ENCODE peak calls at places on chromosomes 1 and 21, in four cellular contexts. One of them, this sample, is unnamed.

GRCh38 chr1:68346192-68346808 is 103.5 kb downstream of the RPE65 start:
- DNase-seq in amygdala: no peak
- DNase-seq in T-helper 2 cell: no peak
- DNase-seq in stimulated activated effector memory CD8-positive, alpha-beta T cell treated with anti-CD3 and anti-CD28 coated beads, Interleukin-12 subunit alpha, Interleukin-12 subunit beta, amount 100 ng/mL, for 72 hours: no peak
- DNase-seq in this sample: no peak

GRCh38 chr1:42981871-42982270 is 23.2 kb upstream of the SLC2A1 start:
- DNase-seq in amygdala: no peak
- DNase-seq in T-helper 2 cell: no peak
- DNase-seq in stimulated activated effector memory CD8-positive, alpha-beta T cell treated with anti-CD3 and anti-CD28 coated beads, Interleukin-12 subunit alpha, Interleukin-12 subunit beta, amount 100 ng/mL, for 72 hours: no peak
- DNase-seq in this sample: no peak

GRCh38 chr1:95503371-95504145 is 269.5 kb downstream of the RWDD3 start:
- DNase-seq in amygdala: no peak
- DNase-seq in T-helper 2 cell: no peak
- DNase-seq in stimulated activated effector memory CD8-positive, alpha-beta T cell treated with anti-CD3 and anti-CD28 coated beads, Interleukin-12 subunit alpha, Interleukin-12 subunit beta, amount 100 ng/mL, for 72 hours: no peak
- DNase-seq in this sample: no peak

GRCh38 chr1:27605796-27606707 is 2.1 kb upstream of the AHDC1 start:
- DNase-seq in amygdala: peak
- DNase-seq in T-helper 2 cell: peak
- DNase-seq in stimulated activated effector memory CD8-positive, alpha-beta T cell treated with anti-CD3 and anti-CD28 coated beads, Interleukin-12 subunit alpha, Interleukin-12 subunit beta, amount 100 ng/mL, for 72 hours: peak
- DNase-seq in this sample: peak

GRCh38 chr1:116572771-116573170 is 1.9 kb upstream of the CD58 start:
- DNase-seq in amygdala: no peak
- DNase-seq in T-helper 2 cell: no peak
- DNase-seq in stimulated activated effector memory CD8-positive, alpha-beta T cell treated with anti-CD3 and anti-CD28 coated beads, Interleukin-12 subunit alpha, Interleukin-12 subunit beta, amount 100 ng/mL, for 72 hours: no peak
- DNase-seq in this sample: no peak

GRCh38 chr1:236916131-236916800 is 88.0 kb downstream of the MT1HL1 start:
- DNase-seq in amygdala: no peak
- DNase-seq in T-helper 2 cell: no peak
- DNase-seq in stimulated activated effector memory CD8-positive, alpha-beta T cell treated with anti-CD3 and anti-CD28 coated beads, Interleukin-12 subunit alpha, Interleukin-12 subunit beta, amount 100 ng/mL, for 72 hours: no peak
- DNase-seq in this sample: no peak

GRCh38 chr1:234222561-234223280 is 150.5 kb upstream of the COA6 start:
- DNase-seq in amygdala: no peak
- DNase-seq in T-helper 2 cell: no peak
- DNase-seq in stimulated activated effector memory CD8-positive, alpha-beta T cell treated with anti-CD3 and anti-CD28 coated beads, Interleukin-12 subunit alpha, Interleukin-12 subunit beta, amount 100 ng/mL, for 72 hours: no peak
- DNase-seq in this sample: no peak

GRCh38 chr1:173193639-173194038 is 13.5 kb downstream of the TNFSF4 start:
- DNase-seq in amygdala: no peak
- DNase-seq in T-helper 2 cell: no peak
- DNase-seq in stimulated activated effector memory CD8-positive, alpha-beta T cell treated with anti-CD3 and anti-CD28 coated beads, Interleukin-12 subunit alpha, Interleukin-12 subunit beta, amount 100 ng/mL, for 72 hours: no peak
- DNase-seq in this sample: no peak

GRCh38 chr1:42419449-42419848 is 36.4 kb downstream of the ZMYND12 start:
- DNase-seq in amygdala: no peak
- DNase-seq in T-helper 2 cell: no peak
- DNase-seq in stimulated activated effector memory CD8-positive, alpha-beta T cell treated with anti-CD3 and anti-CD28 coated beads, Interleukin-12 subunit alpha, Interleukin-12 subunit beta, amount 100 ng/mL, for 72 hours: no peak
- DNase-seq in this sample: no peak

GRCh38 chr21:33761104-33762036 is 119.1 kb downstream of the ITSN1 start:
- DNase-seq in amygdala: no peak
- DNase-seq in T-helper 2 cell: no peak
- DNase-seq in stimulated activated effector memory CD8-positive, alpha-beta T cell treated with anti-CD3 and anti-CD28 coated beads, Interleukin-12 subunit alpha, Interleukin-12 subunit beta, amount 100 ng/mL, for 72 hours: no peak
- DNase-seq in this sample: no peak

GRCh38 chr1:54081306-54082270 is 28.2 kb downstream of the TCEANC2 start:
- DNase-seq in amygdala: no peak
- DNase-seq in T-helper 2 cell: peak
- DNase-seq in stimulated activated effector memory CD8-positive, alpha-beta T cell treated with anti-CD3 and anti-CD28 coated beads, Interleukin-12 subunit alpha, Interleukin-12 subunit beta, amount 100 ng/mL, for 72 hours: peak
- DNase-seq in this sample: no peak

GRCh38 chr1:38817958-38818705 is 41.4 kb downstream of the RRAGC start:
- DNase-seq in amygdala: no peak
- DNase-seq in T-helper 2 cell: peak
- DNase-seq in stimulated activated effector memory CD8-positive, alpha-beta T cell treated with anti-CD3 and anti-CD28 coated beads, Interleukin-12 subunit alpha, Interleukin-12 subunit beta, amount 100 ng/mL, for 72 hours: peak
- DNase-seq in this sample: no peak

GRCh38 chr1:44675186-44675585 is 672 bp downstream of the ARMH1 start:
- DNase-seq in amygdala: no peak
- DNase-seq in T-helper 2 cell: no peak
- DNase-seq in stimulated activated effector memory CD8-positive, alpha-beta T cell treated with anti-CD3 and anti-CD28 coated beads, Interleukin-12 subunit alpha, Interleukin-12 subunit beta, amount 100 ng/mL, for 72 hours: no peak
- DNase-seq in this sample: no peak

GRCh38 chr1:22822371-22822770 is 111.7 kb downstream of the EPHB2 start:
- DNase-seq in amygdala: no peak
- DNase-seq in T-helper 2 cell: no peak
- DNase-seq in stimulated activated effector memory CD8-positive, alpha-beta T cell treated with anti-CD3 and anti-CD28 coated beads, Interleukin-12 subunit alpha, Interleukin-12 subunit beta, amount 100 ng/mL, for 72 hours: no peak
- DNase-seq in this sample: no peak

GRCh38 chr1:32266926-32267645 is 16.0 kb downstream of the LCK start:
- DNase-seq in amygdala: no peak
- DNase-seq in T-helper 2 cell: peak
- DNase-seq in stimulated activated effector memory CD8-positive, alpha-beta T cell treated with anti-CD3 and anti-CD28 coated beads, Interleukin-12 subunit alpha, Interleukin-12 subunit beta, amount 100 ng/mL, for 72 hours: no peak
- DNase-seq in this sample: no peak

GRCh38 chr1:91685994-91686393 is 185.3 kb downstream of the CDC7 start:
- DNase-seq in amygdala: no peak
- DNase-seq in T-helper 2 cell: no peak
- DNase-seq in stimulated activated effector memory CD8-positive, alpha-beta T cell treated with anti-CD3 and anti-CD28 coated beads, Interleukin-12 subunit alpha, Interleukin-12 subunit beta, amount 100 ng/mL, for 72 hours: no peak
- DNase-seq in this sample: no peak